ENCODE peak calls at places on chromosomes 7 and 10, in five cellular contexts. One of them, this sample, is unnamed.

GRCh38 chr10:79104264-79104954 is 35.6 kb downstream of the ZMIZ1 start:
- DNase-seq in T follicular helper cell: no peak
- DNase-seq in left ventricle myocardium inferior: peak
- DNase-seq in HCEC 1CT: no peak
- DNase-seq in dermis microvascular lymphatic vessel endothelial cell: peak
- DNase-seq in this sample: no peak

GRCh38 chr10:20271490-20271889 is 455.3 kb downstream of the PLXDC2 start:
- DNase-seq in T follicular helper cell: no peak
- DNase-seq in left ventricle myocardium inferior: no peak
- DNase-seq in HCEC 1CT: no peak
- DNase-seq in dermis microvascular lymphatic vessel endothelial cell: no peak
- DNase-seq in this sample: no peak

GRCh38 chr7:44144426-44144967 is 3.4 kb upstream of the MYL7 start:
- DNase-seq in T follicular helper cell: no peak
- DNase-seq in left ventricle myocardium inferior: no peak
- DNase-seq in HCEC 1CT: no peak
- DNase-seq in dermis microvascular lymphatic vessel endothelial cell: no peak
- DNase-seq in this sample: no peak

GRCh38 chr7:138958026-138958956 is 22.9 kb downstream of the KIAA1549 start:
- DNase-seq in T follicular helper cell: no peak
- DNase-seq in left ventricle myocardium inferior: no peak
- DNase-seq in HCEC 1CT: no peak
- DNase-seq in dermis microvascular lymphatic vessel endothelial cell: peak
- DNase-seq in this sample: no peak

GRCh38 chr10:73886085-73886529 is 11.8 kb upstream of the CAMK2G start:
- DNase-seq in T follicular helper cell: peak
- DNase-seq in left ventricle myocardium inferior: peak
- DNase-seq in HCEC 1CT: peak
- DNase-seq in dermis microvascular lymphatic vessel endothelial cell: peak
- DNase-seq in this sample: no peak

GRCh38 chr10:71696635-71697326 is 22.8 kb downstream of the C10orf105 start:
- DNase-seq in T follicular helper cell: peak
- DNase-seq in left ventricle myocardium inferior: peak
- DNase-seq in HCEC 1CT: peak
- DNase-seq in dermis microvascular lymphatic vessel endothelial cell: peak
- DNase-seq in this sample: no peak

GRCh38 chr7:55245271-55245723 is 119.8 kb upstream of the LANCL2 start:
- DNase-seq in T follicular helper cell: no peak
- DNase-seq in left ventricle myocardium inferior: no peak
- DNase-seq in HCEC 1CT: peak
- DNase-seq in dermis microvascular lymphatic vessel endothelial cell: no peak
- DNase-seq in this sample: no peak

GRCh38 chr7:20784311-20785210 is 2.1 kb downstream of the SP8 start:
- DNase-seq in T follicular helper cell: no peak
- DNase-seq in left ventricle myocardium inferior: no peak
- DNase-seq in HCEC 1CT: no peak
- DNase-seq in dermis microvascular lymphatic vessel endothelial cell: peak
- DNase-seq in this sample: no peak

GRCh38 chr7:125396466-125397151 is 467.0 kb upstream of the POT1 start:
- DNase-seq in T follicular helper cell: no peak
- DNase-seq in left ventricle myocardium inferior: no peak
- DNase-seq in HCEC 1CT: no peak
- DNase-seq in dermis microvascular lymphatic vessel endothelial cell: no peak
- DNase-seq in this sample: no peak

GRCh38 chr7:113444281-113444680 is 325.9 kb upstream of the SMIM30 start:
- DNase-seq in T follicular helper cell: no peak
- DNase-seq in left ventricle myocardium inferior: no peak
- DNase-seq in HCEC 1CT: peak
- DNase-seq in dermis microvascular lymphatic vessel endothelial cell: no peak
- DNase-seq in this sample: no peak

GRCh38 chr7:27364344-27364758 is 121.7 kb downstream of the EVX1 start:
- DNase-seq in T follicular helper cell: no peak
- DNase-seq in left ventricle myocardium inferior: peak
- DNase-seq in HCEC 1CT: peak
- DNase-seq in dermis microvascular lymphatic vessel endothelial cell: no peak
- DNase-seq in this sample: no peak

GRCh38 chr10:17181751-17182150 is 19.7 kb downstream of the TRDMT1 start:
- DNase-seq in T follicular helper cell: no peak
- DNase-seq in left ventricle myocardium inferior: no peak
- DNase-seq in HCEC 1CT: no peak
- DNase-seq in dermis microvascular lymphatic vessel endothelial cell: peak
- DNase-seq in this sample: no peak

GRCh38 chr10:103442031-103442461 is 10.1 kb downstream of the CALHM2 start:
- DNase-seq in T follicular helper cell: no peak
- DNase-seq in left ventricle myocardium inferior: peak
- DNase-seq in HCEC 1CT: no peak
- DNase-seq in dermis microvascular lymphatic vessel endothelial cell: no peak
- DNase-seq in this sample: no peak

GRCh38 chr7:55252386-55252785 is 112.8 kb upstream of the LANCL2 start:
- DNase-seq in T follicular helper cell: no peak
- DNase-seq in left ventricle myocardium inferior: no peak
- DNase-seq in HCEC 1CT: no peak
- DNase-seq in dermis microvascular lymphatic vessel endothelial cell: no peak
- DNase-seq in this sample: no peak

GRCh38 chr10:24958701-24959392 is 6.4 kb upstream of the PRTFDC1 start:
- DNase-seq in T follicular helper cell: no peak
- DNase-seq in left ventricle myocardium inferior: peak
- DNase-seq in HCEC 1CT: peak
- DNase-seq in dermis microvascular lymphatic vessel endothelial cell: peak
- DNase-seq in this sample: no peak

GRCh38 chr7:78620931-78621330 is 822.4 kb downstream of the PHTF2 start:
- DNase-seq in T follicular helper cell: no peak
- DNase-seq in left ventricle myocardium inferior: no peak
- DNase-seq in HCEC 1CT: no peak
- DNase-seq in dermis microvascular lymphatic vessel endothelial cell: peak
- DNase-seq in this sample: no peak

GRCh38 chr10:101611506-101611905 is 23.4 kb downstream of the DPCD start:
- DNase-seq in T follicular helper cell: no peak
- DNase-seq in left ventricle myocardium inferior: no peak
- DNase-seq in HCEC 1CT: peak
- DNase-seq in dermis microvascular lymphatic vessel endothelial cell: no peak
- DNase-seq in this sample: no peak

GRCh38 chr10:86635402-86635801 is 18.9 kb upstream of the OPN4 start:
- DNase-seq in T follicular helper cell: no peak
- DNase-seq in left ventricle myocardium inferior: no peak
- DNase-seq in HCEC 1CT: peak
- DNase-seq in dermis microvascular lymphatic vessel endothelial cell: no peak
- DNase-seq in this sample: peak

GRCh38 chr10:26085549-26085948 is 131.0 kb upstream of the GAD2 start:
- DNase-seq in T follicular helper cell: no peak
- DNase-seq in left ventricle myocardium inferior: no peak
- DNase-seq in HCEC 1CT: no peak
- DNase-seq in dermis microvascular lymphatic vessel endothelial cell: no peak
- DNase-seq in this sample: no peak

GRCh38 chr7:142391191-142391992 is 133.5 kb upstream of the PRSS58 start:
- DNase-seq in T follicular helper cell: peak
- DNase-seq in left ventricle myocardium inferior: no peak
- DNase-seq in HCEC 1CT: peak
- DNase-seq in dermis microvascular lymphatic vessel endothelial cell: peak
- DNase-seq in this sample: no peak